ENCODE peak calls at places on chromosome 18, in seven cellular contexts. One of them, this sample, is unnamed.

GRCh38 chr18:44452346-44452745 is 228.3 kb upstream of the SETBP1 start:
- DNase-seq in epithelial cell of proximal tubule: no peak
- DNase-seq in lower lobe of right lung: no peak
- DNase-seq in MM.1S: no peak
- DNase-seq in astrocyte of the cerebellum: no peak
- DNase-seq in body of pancreas: no peak
- DNase-seq in BJ: no peak
- DNase-seq in this sample: no peak

GRCh38 chr18:68769423-68769822 is 28.5 kb upstream of the CCDC102B start:
- DNase-seq in astrocyte of the cerebellum: no peak
- DNase-seq in MM.1S: no peak
- DNase-seq in body of pancreas: peak
- DNase-seq in BJ: no peak
- DNase-seq in epithelial cell of proximal tubule: no peak
- DNase-seq in lower lobe of right lung: no peak
- DNase-seq in this sample: no peak

GRCh38 chr18:9330419-9330818 is 4.2 kb upstream of the TWSG1 start:
- DNase-seq in lower lobe of right lung: no peak
- DNase-seq in epithelial cell of proximal tubule: no peak
- DNase-seq in BJ: no peak
- DNase-seq in body of pancreas: no peak
- DNase-seq in MM.1S: no peak
- DNase-seq in astrocyte of the cerebellum: no peak
- DNase-seq in this sample: no peak

GRCh38 chr18:42053188-42053781 is 98.3 kb downstream of the PIK3C3 start:
- DNase-seq in BJ: no peak
- DNase-seq in body of pancreas: peak
- DNase-seq in lower lobe of right lung: no peak
- DNase-seq in astrocyte of the cerebellum: peak
- DNase-seq in epithelial cell of proximal tubule: no peak
- DNase-seq in MM.1S: peak
- DNase-seq in this sample: peak

GRCh38 chr18:26657618-26658581 is 109.5 kb upstream of the KCTD1 start:
- DNase-seq in lower lobe of right lung: no peak
- DNase-seq in MM.1S: no peak
- DNase-seq in body of pancreas: no peak
- DNase-seq in BJ: no peak
- DNase-seq in astrocyte of the cerebellum: no peak
- DNase-seq in epithelial cell of proximal tubule: no peak
- DNase-seq in this sample: no peak

GRCh38 chr18:26640541-26640940 is 92.2 kb upstream of the KCTD1 start:
- DNase-seq in epithelial cell of proximal tubule: no peak
- DNase-seq in BJ: no peak
- DNase-seq in astrocyte of the cerebellum: no peak
- DNase-seq in lower lobe of right lung: no peak
- DNase-seq in MM.1S: no peak
- DNase-seq in body of pancreas: no peak
- DNase-seq in this sample: no peak

GRCh38 chr18:9275890-9276289 is 58.7 kb upstream of the TWSG1 start:
- DNase-seq in astrocyte of the cerebellum: no peak
- DNase-seq in body of pancreas: no peak
- DNase-seq in lower lobe of right lung: no peak
- DNase-seq in BJ: no peak
- DNase-seq in MM.1S: no peak
- DNase-seq in epithelial cell of proximal tubule: no peak
- DNase-seq in this sample: no peak

GRCh38 chr18:58860747-58861224 is 3.9 kb upstream of the ZNF532 start:
- DNase-seq in lower lobe of right lung: no peak
- DNase-seq in astrocyte of the cerebellum: no peak
- DNase-seq in BJ: no peak
- DNase-seq in epithelial cell of proximal tubule: no peak
- DNase-seq in MM.1S: no peak
- DNase-seq in body of pancreas: no peak
- DNase-seq in this sample: no peak

GRCh38 chr18:23662309-23663263 is at the start of gene ANKRD29:
- DNase-seq in MM.1S: peak
- DNase-seq in epithelial cell of proximal tubule: no peak
- DNase-seq in BJ: no peak
- DNase-seq in body of pancreas: peak
- DNase-seq in lower lobe of right lung: peak
- DNase-seq in astrocyte of the cerebellum: no peak
- DNase-seq in this sample: peak

GRCh38 chr18:23992119-23992940 is 22.2 kb upstream of the TTC39C start:
- DNase-seq in body of pancreas: peak
- DNase-seq in lower lobe of right lung: peak
- DNase-seq in astrocyte of the cerebellum: peak
- DNase-seq in epithelial cell of proximal tubule: no peak
- DNase-seq in BJ: no peak
- DNase-seq in MM.1S: no peak
- DNase-seq in this sample: peak

GRCh38 chr18:70523798-70524182 is 234.9 kb downstream of the SOCS6 start:
- DNase-seq in BJ: no peak
- DNase-seq in astrocyte of the cerebellum: no peak
- DNase-seq in lower lobe of right lung: no peak
- DNase-seq in MM.1S: no peak
- DNase-seq in epithelial cell of proximal tubule: no peak
- DNase-seq in body of pancreas: no peak
- DNase-seq in this sample: no peak

GRCh38 chr18:48422947-48423378 is 13.8 kb upstream of the ZBTB7C start:
- DNase-seq in lower lobe of right lung: no peak
- DNase-seq in BJ: no peak
- DNase-seq in MM.1S: no peak
- DNase-seq in astrocyte of the cerebellum: no peak
- DNase-seq in body of pancreas: no peak
- DNase-seq in epithelial cell of proximal tubule: no peak
- DNase-seq in this sample: no peak

GRCh38 chr18:5073026-5073944 is 123.8 kb downstream of the AKAIN1 start:
- DNase-seq in astrocyte of the cerebellum: no peak
- DNase-seq in body of pancreas: no peak
- DNase-seq in lower lobe of right lung: no peak
- DNase-seq in MM.1S: peak
- DNase-seq in BJ: no peak
- DNase-seq in epithelial cell of proximal tubule: no peak
- DNase-seq in this sample: peak

GRCh38 chr18:75052475-75052874 is 156.5 kb downstream of the PTGR3 start:
- DNase-seq in epithelial cell of proximal tubule: no peak
- DNase-seq in lower lobe of right lung: peak
- DNase-seq in BJ: no peak
- DNase-seq in MM.1S: no peak
- DNase-seq in body of pancreas: no peak
- DNase-seq in astrocyte of the cerebellum: no peak
- DNase-seq in this sample: no peak

GRCh38 chr18:11316546-11316945 is 167.2 kb upstream of the PIEZO2 start:
- DNase-seq in body of pancreas: no peak
- DNase-seq in MM.1S: no peak
- DNase-seq in epithelial cell of proximal tubule: no peak
- DNase-seq in lower lobe of right lung: no peak
- DNase-seq in BJ: no peak
- DNase-seq in astrocyte of the cerebellum: no peak
- DNase-seq in this sample: no peak

GRCh38 chr18:78637442-78638402 is 341.9 kb upstream of the SALL3 start:
- DNase-seq in lower lobe of right lung: no peak
- DNase-seq in body of pancreas: no peak
- DNase-seq in MM.1S: no peak
- DNase-seq in astrocyte of the cerebellum: no peak
- DNase-seq in BJ: no peak
- DNase-seq in epithelial cell of proximal tubule: no peak
- DNase-seq in this sample: no peak

GRCh38 chr18:79367989-79368388 is 27.7 kb upstream of the NFATC1 start:
- DNase-seq in MM.1S: no peak
- DNase-seq in lower lobe of right lung: no peak
- DNase-seq in astrocyte of the cerebellum: peak
- DNase-seq in BJ: no peak
- DNase-seq in body of pancreas: no peak
- DNase-seq in epithelial cell of proximal tubule: no peak
- DNase-seq in this sample: no peak

GRCh38 chr18:7116001-7116831 is 1.4 kb downstream of the LAMA1 start:
- DNase-seq in BJ: no peak
- DNase-seq in body of pancreas: no peak
- DNase-seq in epithelial cell of proximal tubule: peak
- DNase-seq in astrocyte of the cerebellum: peak
- DNase-seq in lower lobe of right lung: no peak
- DNase-seq in MM.1S: no peak
- DNase-seq in this sample: no peak

GRCh38 chr18:74083071-74083954 is 64.3 kb downstream of the FBXO15 start:
- DNase-seq in body of pancreas: no peak
- DNase-seq in epithelial cell of proximal tubule: no peak
- DNase-seq in astrocyte of the cerebellum: no peak
- DNase-seq in lower lobe of right lung: no peak
- DNase-seq in BJ: no peak
- DNase-seq in MM.1S: no peak
- DNase-seq in this sample: no peak

GRCh38 chr18:10563886-10564285 is 38.1 kb downstream of the NAPG start:
- DNase-seq in MM.1S: no peak
- DNase-seq in body of pancreas: peak
- DNase-seq in astrocyte of the cerebellum: peak
- DNase-seq in epithelial cell of proximal tubule: no peak
- DNase-seq in BJ: no peak
- DNase-seq in lower lobe of right lung: no peak
- DNase-seq in this sample: no peak

GRCh38 chr18:63057707-63058106 is 261.9 kb downstream of the BCL2 start:
- DNase-seq in epithelial cell of proximal tubule: no peak
- DNase-seq in lower lobe of right lung: no peak
- DNase-seq in MM.1S: no peak
- DNase-seq in body of pancreas: no peak
- DNase-seq in BJ: no peak
- DNase-seq in astrocyte of the cerebellum: no peak
- DNase-seq in this sample: no peak
- TF ChIP-seq CTCF in epithelial cell of proximal tubule: no peak
- TF ChIP-seq CTCF in lower lobe of right lung: no peak
- TF ChIP-seq CTCF in MM.1S: no peak
- TF ChIP-seq CTCF in body of pancreas: no peak
- TF ChIP-seq CTCF in BJ: no peak
- TF ChIP-seq CTCF in astrocyte of the cerebellum: no peak
- TF ChIP-seq CTCF in this sample: no peak

GRCh38 chr18:50769463-50769862 is 50.4 kb downstream of the MRO start:
- DNase-seq in lower lobe of right lung: no peak
- DNase-seq in body of pancreas: no peak
- DNase-seq in astrocyte of the cerebellum: no peak
- DNase-seq in epithelial cell of proximal tubule: no peak
- DNase-seq in MM.1S: no peak
- DNase-seq in BJ: no peak
- DNase-seq in this sample: no peak
- TF ChIP-seq CTCF in lower lobe of right lung: no peak
- TF ChIP-seq CTCF in body of pancreas: no peak
- TF ChIP-seq CTCF in astrocyte of the cerebellum: no peak
- TF ChIP-seq CTCF in epithelial cell of proximal tubule: no peak
- TF ChIP-seq CTCF in MM.1S: no peak
- TF ChIP-seq CTCF in BJ: no peak
- TF ChIP-seq CTCF in this sample: no peak

DNA sequence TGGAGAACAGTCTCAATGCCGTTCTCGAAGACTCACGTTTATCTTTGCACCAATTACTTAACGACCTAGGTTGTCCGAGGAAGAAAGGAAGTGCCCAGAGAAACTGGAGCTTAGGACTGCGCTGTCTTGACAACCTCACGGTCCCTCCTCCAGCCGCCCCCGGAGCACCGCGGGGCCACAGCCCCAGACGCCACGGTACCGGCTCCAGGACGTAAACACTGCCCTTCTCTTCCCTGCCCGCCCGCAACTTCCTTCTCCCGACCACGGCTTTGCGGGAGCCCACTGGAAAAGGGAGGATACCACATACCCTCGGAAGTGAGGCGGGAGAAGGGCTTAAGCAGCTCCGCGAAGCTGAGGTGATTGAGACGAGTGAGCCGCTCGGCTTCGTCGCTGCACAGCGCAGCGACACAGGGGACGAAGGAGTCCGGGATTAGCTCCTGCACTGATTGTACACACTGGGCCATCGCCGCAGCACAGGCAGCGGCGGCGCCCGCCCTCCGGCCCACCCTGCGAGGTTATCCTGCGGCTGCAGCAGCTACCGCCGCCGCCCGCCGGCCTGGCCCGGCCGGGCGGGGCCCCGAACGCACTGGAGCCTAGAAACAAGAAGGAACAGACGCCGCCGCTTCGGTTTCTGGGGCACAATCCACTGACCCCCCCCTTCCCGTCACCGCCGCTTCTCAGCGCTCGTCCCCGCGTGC is 478 bp downstream of the TRAPPC8 start:
- DNase-seq in epithelial cell of proximal tubule: no peak
- DNase-seq in MM.1S: peak
- DNase-seq in BJ: no peak
- DNase-seq in body of pancreas: peak
- DNase-seq in lower lobe of right lung: peak
- DNase-seq in astrocyte of the cerebellum: no peak
- DNase-seq in this sample: peak
- TF ChIP-seq CTCF in epithelial cell of proximal tubule: no peak
- TF ChIP-seq CTCF in MM.1S: no peak
- TF ChIP-seq CTCF in BJ: no peak
- TF ChIP-seq CTCF in body of pancreas: no peak
- TF ChIP-seq CTCF in lower lobe of right lung: no peak
- TF ChIP-seq CTCF in astrocyte of the cerebellum: no peak
- TF ChIP-seq CTCF in this sample: no peak

GRCh38 chr18:2549462-2549861 is 21.8 kb downstream of the METTL4 start:
- DNase-seq in MM.1S: no peak
- DNase-seq in astrocyte of the cerebellum: no peak
- DNase-seq in lower lobe of right lung: no peak
- DNase-seq in body of pancreas: no peak
- DNase-seq in BJ: no peak
- DNase-seq in epithelial cell of proximal tubule: no peak
- DNase-seq in this sample: no peak
- TF ChIP-seq CTCF in MM.1S: no peak
- TF ChIP-seq CTCF in astrocyte of the cerebellum: no peak
- TF ChIP-seq CTCF in lower lobe of right lung: no peak
- TF ChIP-seq CTCF in body of pancreas: no peak
- TF ChIP-seq CTCF in BJ: no peak
- TF ChIP-seq CTCF in epithelial cell of proximal tubule: no peak
- TF ChIP-seq CTCF in this sample: no peak

DNA sequence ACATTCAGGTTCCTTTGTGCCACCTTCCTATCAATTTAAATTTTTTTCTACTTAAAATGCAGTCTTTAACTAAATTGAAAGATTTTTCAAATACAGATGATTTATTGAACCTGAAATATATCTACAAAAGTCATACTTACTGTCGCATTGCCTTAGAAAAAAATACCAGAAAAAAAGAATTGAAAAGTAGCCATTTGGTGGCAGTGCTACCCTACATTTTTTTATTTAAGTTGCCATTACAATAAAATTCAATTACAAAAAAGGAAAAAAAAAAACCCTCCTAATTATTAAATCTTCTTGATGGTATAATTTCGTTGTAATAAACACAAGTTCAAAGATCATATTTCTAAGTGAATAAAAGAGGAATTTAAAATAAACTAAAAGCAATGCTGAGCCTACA is 43.4 kb downstream of the DSC3 start:
- DNase-seq in MM.1S: no peak
- DNase-seq in astrocyte of the cerebellum: peak
- DNase-seq in lower lobe of right lung: no peak
- DNase-seq in BJ: no peak
- DNase-seq in body of pancreas: no peak
- DNase-seq in epithelial cell of proximal tubule: no peak
- DNase-seq in this sample: no peak
- TF ChIP-seq CTCF in MM.1S: no peak
- TF ChIP-seq CTCF in astrocyte of the cerebellum: no peak
- TF ChIP-seq CTCF in lower lobe of right lung: no peak
- TF ChIP-seq CTCF in BJ: no peak
- TF ChIP-seq CTCF in body of pancreas: no peak
- TF ChIP-seq CTCF in epithelial cell of proximal tubule: peak
- TF ChIP-seq CTCF in this sample: no peak

GRCh38 chr18:31687529-31687928 is 3.1 kb upstream of the B4GALT6 start:
- DNase-seq in BJ: no peak
- DNase-seq in astrocyte of the cerebellum: no peak
- DNase-seq in body of pancreas: no peak
- DNase-seq in MM.1S: no peak
- DNase-seq in epithelial cell of proximal tubule: no peak
- DNase-seq in lower lobe of right lung: no peak
- DNase-seq in this sample: no peak
- TF ChIP-seq CTCF in BJ: no peak
- TF ChIP-seq CTCF in astrocyte of the cerebellum: no peak
- TF ChIP-seq CTCF in body of pancreas: no peak
- TF ChIP-seq CTCF in MM.1S: peak
- TF ChIP-seq CTCF in epithelial cell of proximal tubule: no peak
- TF ChIP-seq CTCF in lower lobe of right lung: no peak
- TF ChIP-seq CTCF in this sample: no peak

This sample was measured in Calu3.